ENCODE peak calls at places on chromosome 18, in six cellular contexts. M is IMR-90, S is H1, G is trophoblast cell, C is mesenchymal stem cell, Y is neuronal stem cell. Z is an unnamed sample.

GRCh38 chr18:48186084-48186798 is 222.9 kb downstream of the ZBTB7C start:
- DNase-seq in Y (peak), M (no peak), C (no peak), S (no peak), G (peak), Z (peak)

GRCh38 chr18:58887613-58887963 is 22.9 kb downstream of the ZNF532 start:
- DNase-seq in C (peak), G (peak), Y (no peak), S (no peak), M (no peak), Z (no peak)

GRCh38 chr18:58615150-58616132 is 13.4 kb downstream of the ALPK2 start:
- DNase-seq in Y (no peak), M (peak), C (no peak), G (no peak), S (no peak), Z (no peak)

GRCh38 chr18:48790226-48790863 is 160.4 kb downstream of the SMAD7 start:
- DNase-seq in S (no peak), G (no peak), M (no peak), C (no peak), Y (no peak), Z (no peak)

GRCh38 chr18:58362829-58363231 is 266.1 kb downstream of the ALPK2 start:
- DNase-seq in M (peak), Y (no peak), C (peak), S (no peak), G (no peak), Z (no peak)

GRCh38 chr18:49020129-49020528 is 69.4 kb upstream of the SMAD7 start:
- DNase-seq in C (no peak), S (peak), Y (no peak), M (no peak), G (no peak), Z (peak)

GRCh38 chr18:15198116-15198389 is 450.1 kb downstream of the ANKRD30B start:
- DNase-seq in Y (no peak), M (no peak), S (no peak), G (no peak), C (no peak), Z (no peak)

GRCh38 chr18:2985628-2986027 is 27.3 kb downstream of the LPIN2 start:
- DNase-seq in M (peak), C (peak), S (no peak), G (no peak), Y (no peak), Z (no peak)

GRCh38 chr18:79952996-79953559 is 1.6 kb upstream of the SLC66A2 start:
- DNase-seq in C (peak), G (no peak), S (peak), Y (no peak), M (no peak), Z (peak)

GRCh38 chr18:48721308-48721707 is 182.5 kb downstream of the CTIF start:
- DNase-seq in M (no peak), G (no peak), Y (no peak), C (no peak), S (no peak), Z (no peak)

GRCh38 chr18:68316636-68317035 is 398.3 kb downstream of the TMX3 start:
- DNase-seq in Y (no peak), M (peak), S (no peak), G (no peak), C (peak), Z (no peak)

GRCh38 chr18:832085-832681 is 20.1 kb upstream of the YES1 start:
- DNase-seq in Y (no peak), C (peak), G (peak), M (no peak), S (peak), Z (peak)

GRCh38 chr18:49521251-49521650 is 34.2 kb upstream of the C18orf32 start:
- DNase-seq in Y (no peak), M (no peak), C (no peak), S (no peak), G (no peak), Z (peak)

GRCh38 chr18:8777846-8778245 is 72.5 kb downstream of the MTCL1 start:
- DNase-seq in Y (no peak), G (no peak), C (no peak), M (no peak), S (no peak), Z (no peak)

GRCh38 chr18:61991836-61992235 is 99.0 kb upstream of the RNF152 start:
- DNase-seq in Y (no peak), C (no peak), G (no peak), M (no peak), S (no peak), Z (no peak)
- H2AFZ ChIP-seq in Y (peak), C (no peak), G (no peak), M (peak), S (no peak), Z (no peak)

GRCh38 chr18:59900222-59901128 is 679 bp downstream of the PMAIP1 start:
- DNase-seq in Y (peak), S (peak), C (peak), M (peak), G (no peak), Z (peak)

GRCh38 chr18:59904051-59904601 is 4.3 kb downstream of the PMAIP1 start:
- DNase-seq in Y (no peak), M (peak), C (peak), S (no peak), G (no peak), Z (no peak)

GRCh38 chr18:59899298-59900221 is at the start of gene PMAIP1:
- DNase-seq in C (peak), G (peak), Y (peak), M (peak), S (peak), Z (peak)

GRCh38 chr18:59902993-59903610 is 3.3 kb downstream of the PMAIP1 start:
- DNase-seq in Y (no peak), C (no peak), G (no peak), S (no peak), M (no peak), Z (no peak)

GRCh38 chr18:59902180-59902992 is 2.6 kb downstream of the PMAIP1 start:
- DNase-seq in S (no peak), G (no peak), C (peak), Y (no peak), M (peak), Z (no peak)
- H3K14ac ChIP-seq in S (no peak), G (no peak), C (no peak), Y (no peak), M (peak), Z (no peak)

DNA sequence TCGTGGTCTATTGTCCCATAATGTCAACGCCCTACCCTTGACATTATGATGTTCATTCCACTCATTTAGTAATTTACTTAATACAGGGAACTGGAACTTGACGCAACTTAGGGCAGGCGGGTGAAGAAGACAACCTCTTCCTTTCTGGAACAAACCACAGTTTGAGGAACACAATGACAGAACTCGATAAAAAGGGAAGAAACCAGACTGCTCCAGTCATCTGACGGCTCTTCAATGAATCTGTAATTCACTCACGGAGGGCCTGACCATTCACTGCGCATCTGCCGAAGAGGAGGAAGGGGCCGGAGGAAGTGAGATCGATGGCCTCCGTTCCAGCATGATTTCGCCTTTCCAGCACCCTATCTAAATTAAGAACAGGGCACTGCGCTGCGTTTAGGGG is 83.2 kb downstream of the BCL2 start:
- DNase-seq in G (no peak), M (no peak), Y (no peak), S (no peak), C (no peak), Z (no peak)
- H2AFZ ChIP-seq in G (no peak), M (no peak), Y (no peak), S (peak), C (no peak), Z (no peak)

GRCh38 chr18:4172491-4172890 is 282.6 kb downstream of the DLGAP1 start:
- DNase-seq in C (no peak), S (no peak), Y (no peak), G (no peak), M (no peak), Z (no peak)
- H3K14ac ChIP-seq in C (no peak), S (no peak), Y (no peak), G (no peak), M (no peak), Z (no peak)

GRCh38 chr18:43866696-43867095 is 589.4 kb upstream of the SYT4 start:
- DNase-seq in C (no peak), G (no peak), Y (no peak), M (no peak), S (no peak), Z (no peak)

GRCh38 chr18:43875496-43875895 is 598.2 kb upstream of the SYT4 start:
- DNase-seq in C (peak), G (no peak), Y (no peak), S (no peak), M (no peak), Z (no peak)

GRCh38 chr18:43870626-43871025 is 593.3 kb upstream of the SYT4 start:
- DNase-seq in S (no peak), C (no peak), M (no peak), Y (no peak), G (no peak), Z (no peak)

GRCh38 chr18:43869451-43870008 is 592.2 kb upstream of the SYT4 start:
- DNase-seq in Y (no peak), M (peak), S (no peak), C (no peak), G (no peak), Z (no peak)
- H2AFZ ChIP-seq in Y (no peak), M (no peak), S (no peak), C (no peak), G (no peak), Z (no peak)

GRCh38 chr18:76621184-76621583 is 126.1 kb upstream of the ZNF516 start:
- DNase-seq in C (peak), Y (no peak), G (no peak), M (peak), S (no peak), Z (no peak)
- H3K14ac ChIP-seq in C (no peak), Y (no peak), G (no peak), M (no peak), S (no peak), Z (no peak)

DNA sequence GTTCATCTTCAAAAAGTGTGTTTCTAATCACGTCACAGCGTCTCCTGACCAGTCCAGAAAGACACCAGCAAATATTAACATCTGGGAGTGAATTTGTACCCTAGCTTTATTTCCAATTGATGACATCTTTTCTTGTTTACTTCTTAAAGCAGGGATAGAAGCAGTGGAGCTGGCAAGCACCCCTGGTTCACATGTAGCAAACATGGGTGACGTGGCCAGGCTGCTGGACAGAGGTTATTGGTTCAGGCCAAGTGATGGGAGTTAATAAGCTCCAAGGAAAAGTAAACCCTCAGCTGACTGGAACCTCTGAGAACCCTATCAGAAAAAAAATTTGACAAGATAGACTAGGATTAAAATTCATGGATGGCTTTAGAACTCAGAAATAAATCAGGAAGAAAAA is 121.3 kb upstream of the CTAGE1 start:
- DNase-seq in G (no peak), C (no peak), S (no peak), Y (no peak), M (no peak), Z (no peak)
- H2AFZ ChIP-seq in G (no peak), C (no peak), S (no peak), Y (no peak), M (no peak), Z (no peak)

GRCh38 chr18:76959605-76960004 is 137.2 kb downstream of the ZNF236 start:
- DNase-seq in M (no peak), C (no peak), S (no peak), Y (no peak), G (no peak), Z (no peak)
- H3K14ac ChIP-seq in M (no peak), C (no peak), S (no peak), Y (no peak), G (no peak), Z (no peak)

GRCh38 chr18:65278939-65279667 is 471.7 kb upstream of the CDH7 start:
- DNase-seq in M (no peak), C (no peak), S (no peak), Y (no peak), G (no peak), Z (no peak)
- H2AFZ ChIP-seq in M (no peak), C (no peak), S (peak), Y (peak), G (no peak), Z (no peak)

GRCh38 chr18:34640273-34640672 is 69.8 kb upstream of the DTNA start:
- DNase-seq in C (no peak), G (no peak), M (no peak), S (no peak), Y (no peak), Z (no peak)
- H3K14ac ChIP-seq in C (no peak), G (no peak), M (no peak), S (no peak), Y (no peak), Z (no peak)